ENCODE peak calls at places on chromosomes 12 and 14, in five cellular contexts. O is breast epithelium; J is naive thymus-derived CD4-positive, alpha-beta T cell; S is gastrocnemius medialis; M is lower lobe of right lung. B is an unnamed sample.

GRCh38 chr14:58746261-58746660 is 108.5 kb downstream of the DACT1 start:
- DNase-seq in O (no peak), J (no peak), S (no peak), M (no peak), B (no peak)

GRCh38 chr12:97148941-97149559 is 242.0 kb downstream of the NEDD1 start:
- DNase-seq in O (peak; percentile 20), J (peak; percentile 19), S (no peak), M (peak; percentile 78), B (peak; percentile 52)

GRCh38 chr12:24177889-24178288 is 228.4 kb upstream of the SOX5 start:
- DNase-seq in O (no peak), J (no peak), S (no peak), M (no peak), B (no peak)

GRCh38 chr14:102838531-102838930 is 61.3 kb downstream of the TRAF3 start:
- DNase-seq in O (no peak), J (no peak), S (no peak), M (no peak), B (no peak)

GRCh38 chr14:28298156-28298555 is 468.4 kb upstream of the FOXG1 start:
- DNase-seq in O (no peak), J (no peak), S (no peak), M (no peak), B (no peak)

GRCh38 chr14:36666416-36667206 is 5.0 kb downstream of the PAX9 start:
- DNase-seq in O (no peak), J (no peak), S (no peak), M (no peak), B (no peak)

GRCh38 chr12:97131220-97131981 is 224.3 kb downstream of the NEDD1 start:
- DNase-seq in O (no peak), J (no peak), S (no peak), M (no peak), B (no peak)

GRCh38 chr14:71228711-71229110 is 321.5 kb downstream of the PCNX1 start:
- DNase-seq in O (peak; percentile 23), J (no peak), S (no peak), M (no peak), B (no peak)

GRCh38 chr14:68278568-68279436 is 459.2 kb downstream of the RAD51B start:
- DNase-seq in O (no peak), J (no peak), S (no peak), M (no peak), B (no peak)

GRCh38 chr12:113305281-113305856 is 29.5 kb downstream of the SLC8B1 start:
- DNase-seq in O (no peak), J (no peak), S (no peak), M (no peak), B (no peak)

GRCh38 chr12:113302466-113302865 is 32.4 kb downstream of the SLC8B1 start:
- DNase-seq in O (no peak), J (no peak), S (no peak), M (no peak), B (no peak)

GRCh38 chr12:113302925-113303640 is 31.8 kb downstream of the SLC8B1 start:
- DNase-seq in O (no peak), J (peak; percentile 51), S (no peak), M (no peak), B (no peak)

GRCh38 chr12:113310489-113310888 is 24.4 kb downstream of the SLC8B1 start:
- DNase-seq in O (no peak), J (no peak), S (no peak), M (no peak), B (no peak)

GRCh38 chr12:113306382-113306781 is 28.5 kb downstream of the SLC8B1 start:
- DNase-seq in O (no peak), J (no peak), S (no peak), M (no peak), B (no peak)
- H3K27me3 ChIP-seq in O (no peaks in the 10 kb centered on the region), J (no peaks in the 10 kb centered on the region), S (no peaks in the 10 kb centered on the region), M (no peaks in the 10 kb centered on the region), B (no peaks in the 10 kb centered on the region)

DNA sequence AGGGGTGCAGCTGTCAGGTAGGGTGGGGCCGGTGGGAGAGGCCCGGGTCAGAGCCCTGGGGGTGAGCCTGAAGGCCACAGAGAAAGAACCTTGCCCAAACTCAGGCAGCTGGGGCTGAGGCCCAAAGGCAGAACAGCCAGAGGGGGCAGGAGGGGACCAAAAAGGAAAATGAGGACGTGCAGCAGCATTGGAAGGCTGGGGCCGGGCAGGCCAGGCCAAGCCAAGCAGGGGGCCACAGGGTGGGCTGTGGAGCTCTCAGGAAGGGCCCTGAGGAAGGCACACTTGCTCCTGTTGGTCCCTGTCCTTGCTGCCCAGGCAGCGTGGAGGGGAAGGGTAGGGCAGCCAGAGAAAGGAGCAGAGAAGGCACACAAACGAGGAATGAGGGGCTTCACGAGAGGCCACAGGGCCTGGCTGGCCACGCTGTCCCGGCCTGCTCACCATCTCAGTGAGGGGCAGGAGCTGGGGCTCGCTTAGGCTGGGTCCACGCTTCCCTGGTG is 10.5 kb downstream of the MMP14 start:
- DNase-seq in O (no peak), J (no peak), S (no peak), M (peak; percentile 26), B (no peak)
- H3K4me1 ChIP-seq in O (peaks cover 22% of the 10 kb centered on the region), J (no peaks in the 10 kb centered on the region), S (peaks cover 39% of the 10 kb centered on the region), M (peaks cover 59% of the 10 kb centered on the region), B (no peaks in the 10 kb centered on the region)

GRCh38 chr12:47808049-47808448 is 11.7 kb downstream of the HDAC7 start:
- DNase-seq in O (no peak), J (peak; percentile 77), S (peak; percentile 56), M (peak; percentile 72), B (peak; percentile 87)
- H3K27ac ChIP-seq in O (peak overlapping the region; percentile 99), J (peak overlapping the region; percentile 81), S (peak overlapping the region; percentile 90), M (peak overlapping the region; percentile 97), B (peak overlapping the region; percentile 41)

GRCh38 chr12:53959314-53959713 is 4.6 kb downstream of the HOXC12 start:
- DNase-seq in O (no peak), J (no peak), S (no peak), M (no peak), B (no peak)
- H3K27me3 ChIP-seq in O (peaks cover 26% of the 10 kb centered on the region), J (peaks cover 35% of the 10 kb centered on the region), S (peaks cover 99% of the 10 kb centered on the region), M (peaks cover 100% of the 10 kb centered on the region), B (peaks cover 1% of the 10 kb centered on the region)

DNA sequence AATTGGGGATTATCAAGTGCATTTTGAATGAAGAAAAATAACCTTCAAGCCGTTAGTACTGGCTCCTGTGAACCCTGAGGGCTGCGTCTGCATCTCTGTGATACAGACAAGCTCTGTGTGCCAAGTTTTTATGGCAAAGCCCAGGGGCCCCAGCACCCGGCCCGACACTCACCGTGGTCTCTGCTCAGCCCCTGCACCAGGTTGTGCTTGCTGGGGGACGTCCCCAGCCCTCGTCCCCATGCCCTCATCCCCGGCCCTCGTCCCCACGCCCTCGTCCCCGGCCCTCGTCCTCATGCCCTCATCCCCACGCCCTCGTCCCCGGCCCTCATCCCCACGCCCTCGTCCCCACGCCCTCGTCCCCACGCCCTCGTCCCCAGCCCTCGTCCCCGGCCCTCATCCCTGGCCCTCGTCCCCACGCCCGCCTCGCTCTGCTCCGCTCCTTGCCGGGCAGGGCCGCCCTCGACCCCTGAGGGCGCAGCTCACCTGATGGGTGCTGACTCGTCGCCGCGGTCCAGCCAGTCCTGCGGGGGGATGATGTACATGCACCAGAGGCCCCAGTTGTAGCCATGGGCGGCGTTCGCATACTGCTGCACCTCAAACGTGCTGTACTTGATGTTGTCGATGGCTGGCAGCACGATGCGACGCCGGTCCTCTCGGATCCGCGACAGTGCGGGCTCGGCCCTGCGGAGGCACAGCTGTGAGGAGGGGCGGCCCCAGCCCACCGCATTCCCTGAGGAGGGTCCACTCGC is 72.0 kb downstream of the GALNT9 start:
- DNase-seq in O (no peak), J (no peak), S (no peak), M (no peak), B (no peak)
- H3K4me1 ChIP-seq in O (no peaks in the 10 kb centered on the region), J (no peaks in the 10 kb centered on the region), S (no peaks in the 10 kb centered on the region), M (no peaks in the 10 kb centered on the region), B (no peaks in the 10 kb centered on the region)

GRCh38 chr12:69067713-69068112 is 134.7 kb upstream of the CPM start:
- DNase-seq in O (no peak), J (no peak), S (no peak), M (no peak), B (no peak)
- H3K27ac ChIP-seq in O (no peak overlapping the region), J (no peak overlapping the region), S (no peak overlapping the region), M (no peak overlapping the region), B (no peak overlapping the region)

GRCh38 chr14:38261620-38262019 is 5.7 kb upstream of the CLEC14A start:
- DNase-seq in O (no peak), J (no peak), S (no peak), M (no peak), B (no peak)
- H3K27me3 ChIP-seq in O (no peaks in the 10 kb centered on the region), J (no peaks in the 10 kb centered on the region), S (no peaks in the 10 kb centered on the region), M (no peaks in the 10 kb centered on the region), B (no peaks in the 10 kb centered on the region)

GRCh38 chr12:128794661-128795529 is 28.9 kb downstream of the SLC15A4 start:
- DNase-seq in O (no peak), J (peak; percentile 14), S (no peak), M (peak; percentile 17), B (no peak)

GRCh38 chr12:128795530-128796361 is 28.0 kb downstream of the SLC15A4 start:
- DNase-seq in O (no peak), J (no peak), S (no peak), M (no peak), B (no peak)

GRCh38 chr12:128798543-128799341 is 25.0 kb downstream of the SLC15A4 start:
- DNase-seq in O (no peak), J (no peak), S (peak; percentile 79), M (peak; percentile 35), B (no peak)

GRCh38 chr12:128797119-128798118 is 26.3 kb downstream of the SLC15A4 start:
- DNase-seq in O (no peak), J (no peak), S (peak; percentile 61), M (peak; percentile 10), B (no peak)

GRCh38 chr12:128796439-128797118 is 27.2 kb downstream of the SLC15A4 start:
- DNase-seq in O (no peak), J (no peak), S (peak; percentile 77), M (no peak), B (no peak)
- H3K4me1 ChIP-seq in O (no peaks in the 10 kb centered on the region), J (peaks cover 67% of the 10 kb centered on the region), S (peaks cover 47% of the 10 kb centered on the region), M (peaks cover 20% of the 10 kb centered on the region), B (peaks cover 6% of the 10 kb centered on the region)

GRCh38 chr14:60091550-60092511 is at the start of gene PCNX4:
- DNase-seq in O (peak; percentile 96), J (peak; percentile 95), S (peak; percentile 97), M (peak; percentile 98), B (peak; percentile 98)

GRCh38 chr14:60092516-60092915 is 793 bp downstream of the PCNX4 start:
- DNase-seq in O (no peak), J (no peak), S (no peak), M (no peak), B (no peak)

GRCh38 chr14:60094306-60094897 is 2.7 kb downstream of the PCNX4 start:
- DNase-seq in O (no peak), J (peak; percentile 2), S (no peak), M (no peak), B (no peak)

GRCh38 chr14:60093606-60094005 is 1.9 kb downstream of the PCNX4 start:
- DNase-seq in O (no peak), J (no peak), S (no peak), M (no peak), B (no peak)

GRCh38 chr14:60093088-60093487 is 1.4 kb downstream of the PCNX4 start:
- DNase-seq in O (no peak), J (no peak), S (no peak), M (no peak), B (no peak)
- H3K27ac ChIP-seq in O (peak overlapping the region; percentile 100), J (peak overlapping the region; percentile 96), S (peak overlapping the region; percentile 99), M (peak overlapping the region; percentile 97), B (peak overlapping the region; percentile 87)